ENCODE peak calls at places on chromosomes 5 and 9, in six cellular contexts. One of them, this sample, is unnamed.

GRCh38 chr9:111798786-111799185 is 4.0 kb upstream of the SHOC1 start:
- DNase-seq in T-helper 17 cell: no peak
- DNase-seq in stimulated activated CD4-positive, alpha-beta T cell treated with anti-CD3 and anti-CD28 coated beads, Interleukin-15, amount 100 ng/mL, for 24 hours: no peak
- DNase-seq in non-pigmented ciliary epithelial cell: peak; percentile 35
- DNase-seq in tibial nerve: no peak
- DNase-seq in SK-MEL-5: no peak
- DNase-seq in this sample: no peak

GRCh38 chr9:76180541-76180940 is 213.7 kb downstream of the RFK start:
- DNase-seq in tibial nerve: no peak
- DNase-seq in T-helper 17 cell: no peak
- DNase-seq in non-pigmented ciliary epithelial cell: no peak
- DNase-seq in SK-MEL-5: no peak
- DNase-seq in stimulated activated CD4-positive, alpha-beta T cell treated with anti-CD3 and anti-CD28 coated beads, Interleukin-15, amount 100 ng/mL, for 24 hours: no peak
- DNase-seq in this sample: no peak

GRCh38 chr5:36836831-36837230 is 39.7 kb upstream of the NIPBL start:
- DNase-seq in T-helper 17 cell: no peak
- DNase-seq in tibial nerve: no peak
- DNase-seq in SK-MEL-5: no peak
- DNase-seq in stimulated activated CD4-positive, alpha-beta T cell treated with anti-CD3 and anti-CD28 coated beads, Interleukin-15, amount 100 ng/mL, for 24 hours: no peak
- DNase-seq in non-pigmented ciliary epithelial cell: no peak
- DNase-seq in this sample: no peak

GRCh38 chr9:117927354-117927753 is 223.2 kb downstream of the TLR4 start:
- DNase-seq in SK-MEL-5: no peak
- DNase-seq in non-pigmented ciliary epithelial cell: no peak
- DNase-seq in tibial nerve: no peak
- DNase-seq in stimulated activated CD4-positive, alpha-beta T cell treated with anti-CD3 and anti-CD28 coated beads, Interleukin-15, amount 100 ng/mL, for 24 hours: no peak
- DNase-seq in T-helper 17 cell: no peak
- DNase-seq in this sample: no peak

GRCh38 chr9:126113176-126113575 is 213.5 kb upstream of the MVB12B start:
- DNase-seq in non-pigmented ciliary epithelial cell: no peak
- DNase-seq in SK-MEL-5: no peak
- DNase-seq in tibial nerve: no peak
- DNase-seq in T-helper 17 cell: no peak
- DNase-seq in stimulated activated CD4-positive, alpha-beta T cell treated with anti-CD3 and anti-CD28 coated beads, Interleukin-15, amount 100 ng/mL, for 24 hours: no peak
- DNase-seq in this sample: no peak

GRCh38 chr5:133489632-133490031 is 122.7 kb downstream of the FSTL4 start:
- DNase-seq in SK-MEL-5: no peak
- DNase-seq in non-pigmented ciliary epithelial cell: no peak
- DNase-seq in T-helper 17 cell: no peak
- DNase-seq in stimulated activated CD4-positive, alpha-beta T cell treated with anti-CD3 and anti-CD28 coated beads, Interleukin-15, amount 100 ng/mL, for 24 hours: peak; percentile 30
- DNase-seq in tibial nerve: no peak
- DNase-seq in this sample: peak; percentile 18

GRCh38 chr9:93317495-93318094 is 133.7 kb downstream of the WNK2 start:
- DNase-seq in T-helper 17 cell: no peak
- DNase-seq in stimulated activated CD4-positive, alpha-beta T cell treated with anti-CD3 and anti-CD28 coated beads, Interleukin-15, amount 100 ng/mL, for 24 hours: no peak
- DNase-seq in tibial nerve: no peak
- DNase-seq in non-pigmented ciliary epithelial cell: no peak
- DNase-seq in SK-MEL-5: no peak
- DNase-seq in this sample: no peak

GRCh38 chr9:116737137-116737546 is 50.0 kb downstream of the TRIM32 start:
- DNase-seq in non-pigmented ciliary epithelial cell: peak; percentile 22
- DNase-seq in stimulated activated CD4-positive, alpha-beta T cell treated with anti-CD3 and anti-CD28 coated beads, Interleukin-15, amount 100 ng/mL, for 24 hours: peak; percentile 76
- DNase-seq in tibial nerve: peak; percentile 58
- DNase-seq in SK-MEL-5: peak; percentile 85
- DNase-seq in T-helper 17 cell: peak; percentile 22
- DNase-seq in this sample: peak; percentile 65

GRCh38 chr9:28120241-28121025 is 547.2 kb upstream of the C9orf72 start:
- DNase-seq in T-helper 17 cell: no peak
- DNase-seq in stimulated activated CD4-positive, alpha-beta T cell treated with anti-CD3 and anti-CD28 coated beads, Interleukin-15, amount 100 ng/mL, for 24 hours: no peak
- DNase-seq in tibial nerve: no peak
- DNase-seq in SK-MEL-5: no peak
- DNase-seq in non-pigmented ciliary epithelial cell: no peak
- DNase-seq in this sample: no peak

GRCh38 chr9:131282688-131283422 is 6.5 kb upstream of the FAM78A start:
- DNase-seq in stimulated activated CD4-positive, alpha-beta T cell treated with anti-CD3 and anti-CD28 coated beads, Interleukin-15, amount 100 ng/mL, for 24 hours: peak; percentile 41
- DNase-seq in SK-MEL-5: no peak
- DNase-seq in T-helper 17 cell: no peak
- DNase-seq in tibial nerve: no peak
- DNase-seq in non-pigmented ciliary epithelial cell: no peak
- DNase-seq in this sample: no peak

GRCh38 chr5:135013947-135014570 is 20.0 kb downstream of the PITX1 start:
- DNase-seq in T-helper 17 cell: no peak
- DNase-seq in tibial nerve: no peak
- DNase-seq in non-pigmented ciliary epithelial cell: no peak
- DNase-seq in stimulated activated CD4-positive, alpha-beta T cell treated with anti-CD3 and anti-CD28 coated beads, Interleukin-15, amount 100 ng/mL, for 24 hours: no peak
- DNase-seq in SK-MEL-5: no peak
- DNase-seq in this sample: no peak

GRCh38 chr5:77209495-77210090 is 887 bp upstream of the PDE8B start:
- DNase-seq in T-helper 17 cell: no peak
- DNase-seq in non-pigmented ciliary epithelial cell: no peak
- DNase-seq in tibial nerve: no peak
- DNase-seq in stimulated activated CD4-positive, alpha-beta T cell treated with anti-CD3 and anti-CD28 coated beads, Interleukin-15, amount 100 ng/mL, for 24 hours: no peak
- DNase-seq in SK-MEL-5: no peak
- DNase-seq in this sample: no peak

GRCh38 chr5:153941265-153941664 is 97.4 kb downstream of the FAM114A2 start:
- DNase-seq in stimulated activated CD4-positive, alpha-beta T cell treated with anti-CD3 and anti-CD28 coated beads, Interleukin-15, amount 100 ng/mL, for 24 hours: no peak
- DNase-seq in SK-MEL-5: no peak
- DNase-seq in T-helper 17 cell: no peak
- DNase-seq in non-pigmented ciliary epithelial cell: no peak
- DNase-seq in tibial nerve: no peak
- DNase-seq in this sample: no peak

GRCh38 chr9:84125046-84125445 is 144.4 kb downstream of the RMI1 start:
- DNase-seq in tibial nerve: no peak
- DNase-seq in stimulated activated CD4-positive, alpha-beta T cell treated with anti-CD3 and anti-CD28 coated beads, Interleukin-15, amount 100 ng/mL, for 24 hours: no peak
- DNase-seq in non-pigmented ciliary epithelial cell: no peak
- DNase-seq in SK-MEL-5: peak; percentile 87
- DNase-seq in T-helper 17 cell: no peak
- DNase-seq in this sample: no peak

GRCh38 chr5:59799668-59800374 is 93.7 kb downstream of the PDE4D start:
- DNase-seq in tibial nerve: no peak
- DNase-seq in non-pigmented ciliary epithelial cell: no peak
- DNase-seq in T-helper 17 cell: no peak
- DNase-seq in SK-MEL-5: peak; percentile 78
- DNase-seq in stimulated activated CD4-positive, alpha-beta T cell treated with anti-CD3 and anti-CD28 coated beads, Interleukin-15, amount 100 ng/mL, for 24 hours: no peak
- DNase-seq in this sample: no peak

GRCh38 chr5:124795829-124796228 is 49.4 kb upstream of the ZNF608 start:
- DNase-seq in non-pigmented ciliary epithelial cell: no peak
- DNase-seq in tibial nerve: no peak
- DNase-seq in T-helper 17 cell: no peak
- DNase-seq in SK-MEL-5: no peak
- DNase-seq in stimulated activated CD4-positive, alpha-beta T cell treated with anti-CD3 and anti-CD28 coated beads, Interleukin-15, amount 100 ng/mL, for 24 hours: no peak
- DNase-seq in this sample: no peak

GRCh38 chr9:121350993-121351561 is 19.0 kb downstream of the STOM start:
- DNase-seq in stimulated activated CD4-positive, alpha-beta T cell treated with anti-CD3 and anti-CD28 coated beads, Interleukin-15, amount 100 ng/mL, for 24 hours: no peak
- DNase-seq in T-helper 17 cell: no peak
- DNase-seq in tibial nerve: peak; percentile 52
- DNase-seq in SK-MEL-5: peak; percentile 36
- DNase-seq in non-pigmented ciliary epithelial cell: peak; percentile 76
- DNase-seq in this sample: no peak

GRCh38 chr5:54904425-54904824 is 81.0 kb downstream of the ESM1 start:
- DNase-seq in tibial nerve: no peak
- DNase-seq in SK-MEL-5: peak; percentile 72
- DNase-seq in non-pigmented ciliary epithelial cell: no peak
- DNase-seq in stimulated activated CD4-positive, alpha-beta T cell treated with anti-CD3 and anti-CD28 coated beads, Interleukin-15, amount 100 ng/mL, for 24 hours: no peak
- DNase-seq in T-helper 17 cell: no peak
- DNase-seq in this sample: no peak

GRCh38 chr9:69221036-69221435 is 47.0 kb downstream of the TJP2 start:
- DNase-seq in T-helper 17 cell: no peak
- DNase-seq in stimulated activated CD4-positive, alpha-beta T cell treated with anti-CD3 and anti-CD28 coated beads, Interleukin-15, amount 100 ng/mL, for 24 hours: no peak
- DNase-seq in non-pigmented ciliary epithelial cell: no peak
- DNase-seq in tibial nerve: no peak
- DNase-seq in SK-MEL-5: no peak
- DNase-seq in this sample: no peak

GRCh38 chr9:120348951-120349429 is 231.0 kb downstream of the CDK5RAP2 start:
- DNase-seq in tibial nerve: no peak
- DNase-seq in stimulated activated CD4-positive, alpha-beta T cell treated with anti-CD3 and anti-CD28 coated beads, Interleukin-15, amount 100 ng/mL, for 24 hours: peak; percentile 19
- DNase-seq in non-pigmented ciliary epithelial cell: no peak
- DNase-seq in SK-MEL-5: peak; percentile 73
- DNase-seq in T-helper 17 cell: no peak
- DNase-seq in this sample: no peak

GRCh38 chr5:1134478-1134877 is 22.6 kb upstream of the SLC12A7 start:
- DNase-seq in stimulated activated CD4-positive, alpha-beta T cell treated with anti-CD3 and anti-CD28 coated beads, Interleukin-15, amount 100 ng/mL, for 24 hours: no peak
- DNase-seq in SK-MEL-5: no peak
- DNase-seq in non-pigmented ciliary epithelial cell: no peak
- DNase-seq in T-helper 17 cell: no peak
- DNase-seq in tibial nerve: no peak
- DNase-seq in this sample: no peak

GRCh38 chr9:108056805-108057386 is 567.3 kb upstream of the KLF4 start:
- DNase-seq in T-helper 17 cell: no peak
- DNase-seq in tibial nerve: no peak
- DNase-seq in SK-MEL-5: no peak
- DNase-seq in non-pigmented ciliary epithelial cell: peak; percentile 64
- DNase-seq in stimulated activated CD4-positive, alpha-beta T cell treated with anti-CD3 and anti-CD28 coated beads, Interleukin-15, amount 100 ng/mL, for 24 hours: no peak
- DNase-seq in this sample: no peak

GRCh38 chr5:170491479-170491878 is 12.3 kb upstream of the KCNIP1 start:
- DNase-seq in non-pigmented ciliary epithelial cell: peak; percentile 74
- DNase-seq in T-helper 17 cell: no peak
- DNase-seq in SK-MEL-5: peak; percentile 85
- DNase-seq in tibial nerve: no peak
- DNase-seq in stimulated activated CD4-positive, alpha-beta T cell treated with anti-CD3 and anti-CD28 coated beads, Interleukin-15, amount 100 ng/mL, for 24 hours: no peak
- DNase-seq in this sample: no peak

GRCh38 chr9:93126151-93126781 is 7.8 kb downstream of the NINJ1 start:
- DNase-seq in tibial nerve: peak; percentile 12
- DNase-seq in SK-MEL-5: no peak
- DNase-seq in non-pigmented ciliary epithelial cell: no peak
- DNase-seq in stimulated activated CD4-positive, alpha-beta T cell treated with anti-CD3 and anti-CD28 coated beads, Interleukin-15, amount 100 ng/mL, for 24 hours: no peak
- DNase-seq in T-helper 17 cell: no peak
- DNase-seq in this sample: no peak

GRCh38 chr5:76608833-76609232 is 14.4 kb downstream of the F2RL2 start:
- DNase-seq in stimulated activated CD4-positive, alpha-beta T cell treated with anti-CD3 and anti-CD28 coated beads, Interleukin-15, amount 100 ng/mL, for 24 hours: no peak
- DNase-seq in SK-MEL-5: no peak
- DNase-seq in non-pigmented ciliary epithelial cell: peak; percentile 78
- DNase-seq in tibial nerve: no peak
- DNase-seq in T-helper 17 cell: no peak
- DNase-seq in this sample: no peak

GRCh38 chr5:136016945-136017530 is 11.8 kb upstream of the TGFBI start:
- DNase-seq in T-helper 17 cell: no peak
- DNase-seq in stimulated activated CD4-positive, alpha-beta T cell treated with anti-CD3 and anti-CD28 coated beads, Interleukin-15, amount 100 ng/mL, for 24 hours: no peak
- DNase-seq in SK-MEL-5: peak; percentile 91
- DNase-seq in non-pigmented ciliary epithelial cell: no peak
- DNase-seq in tibial nerve: no peak
- DNase-seq in this sample: no peak

GRCh38 chr5:100827481-100827889 is 75.6 kb downstream of the ST8SIA4 start:
- DNase-seq in non-pigmented ciliary epithelial cell: no peak
- DNase-seq in SK-MEL-5: no peak
- DNase-seq in stimulated activated CD4-positive, alpha-beta T cell treated with anti-CD3 and anti-CD28 coated beads, Interleukin-15, amount 100 ng/mL, for 24 hours: no peak
- DNase-seq in tibial nerve: no peak
- DNase-seq in T-helper 17 cell: no peak
- DNase-seq in this sample: no peak

GRCh38 chr9:88953401-88954029 is 37.8 kb upstream of the S1PR3 start:
- DNase-seq in SK-MEL-5: peak; percentile 61
- DNase-seq in T-helper 17 cell: no peak
- DNase-seq in tibial nerve: no peak
- DNase-seq in stimulated activated CD4-positive, alpha-beta T cell treated with anti-CD3 and anti-CD28 coated beads, Interleukin-15, amount 100 ng/mL, for 24 hours: no peak
- DNase-seq in non-pigmented ciliary epithelial cell: no peak
- DNase-seq in this sample: no peak

GRCh38 chr9:126146254-126147145 is 180.1 kb upstream of the MVB12B start:
- DNase-seq in SK-MEL-5: peak; percentile 11
- DNase-seq in T-helper 17 cell: no peak
- DNase-seq in stimulated activated CD4-positive, alpha-beta T cell treated with anti-CD3 and anti-CD28 coated beads, Interleukin-15, amount 100 ng/mL, for 24 hours: peak; percentile 46
- DNase-seq in non-pigmented ciliary epithelial cell: no peak
- DNase-seq in tibial nerve: no peak
- DNase-seq in this sample: peak; percentile 32

GRCh38 chr5:125342938-125343401 is 596.5 kb upstream of the ZNF608 start:
- DNase-seq in non-pigmented ciliary epithelial cell: no peak
- DNase-seq in stimulated activated CD4-positive, alpha-beta T cell treated with anti-CD3 and anti-CD28 coated beads, Interleukin-15, amount 100 ng/mL, for 24 hours: no peak
- DNase-seq in T-helper 17 cell: no peak
- DNase-seq in tibial nerve: no peak
- DNase-seq in SK-MEL-5: no peak
- DNase-seq in this sample: no peak

GRCh38 chr9:17229945-17230560 is 95.2 kb downstream of the CNTLN start:
- DNase-seq in T-helper 17 cell: no peak
- DNase-seq in SK-MEL-5: peak; percentile 5
- DNase-seq in stimulated activated CD4-positive, alpha-beta T cell treated with anti-CD3 and anti-CD28 coated beads, Interleukin-15, amount 100 ng/mL, for 24 hours: no peak
- DNase-seq in non-pigmented ciliary epithelial cell: no peak
- DNase-seq in tibial nerve: no peak
- DNase-seq in this sample: no peak

GRCh38 chr9:2101524-2101923 is 86.4 kb downstream of the SMARCA2 start:
- DNase-seq in tibial nerve: no peak
- DNase-seq in T-helper 17 cell: no peak
- DNase-seq in stimulated activated CD4-positive, alpha-beta T cell treated with anti-CD3 and anti-CD28 coated beads, Interleukin-15, amount 100 ng/mL, for 24 hours: no peak
- DNase-seq in non-pigmented ciliary epithelial cell: no peak
- DNase-seq in SK-MEL-5: no peak
- DNase-seq in this sample: no peak

GRCh38 chr9:114894801-114895433 is 35.5 kb downstream of the TNFSF8 start:
- DNase-seq in non-pigmented ciliary epithelial cell: peak; percentile 92
- DNase-seq in tibial nerve: no peak
- DNase-seq in SK-MEL-5: peak; percentile 89
- DNase-seq in T-helper 17 cell: no peak
- DNase-seq in stimulated activated CD4-positive, alpha-beta T cell treated with anti-CD3 and anti-CD28 coated beads, Interleukin-15, amount 100 ng/mL, for 24 hours: peak; percentile 65
- DNase-seq in this sample: peak; percentile 55

GRCh38 chr5:20636686-20637085 is 648.7 kb upstream of the CDH18 start:
- DNase-seq in T-helper 17 cell: no peak
- DNase-seq in non-pigmented ciliary epithelial cell: no peak
- DNase-seq in SK-MEL-5: no peak
- DNase-seq in stimulated activated CD4-positive, alpha-beta T cell treated with anti-CD3 and anti-CD28 coated beads, Interleukin-15, amount 100 ng/mL, for 24 hours: no peak
- DNase-seq in tibial nerve: no peak
- DNase-seq in this sample: no peak

GRCh38 chr5:110054240-110054639 is 364.5 kb downstream of the MAN2A1 start:
- DNase-seq in tibial nerve: no peak
- DNase-seq in non-pigmented ciliary epithelial cell: peak; percentile 51
- DNase-seq in SK-MEL-5: peak; percentile 50
- DNase-seq in T-helper 17 cell: peak; percentile 52
- DNase-seq in stimulated activated CD4-positive, alpha-beta T cell treated with anti-CD3 and anti-CD28 coated beads, Interleukin-15, amount 100 ng/mL, for 24 hours: peak; percentile 70
- DNase-seq in this sample: peak; percentile 61

GRCh38 chr5:83048811-83049210 is 28.4 kb downstream of the TMEM167A start:
- DNase-seq in tibial nerve: no peak
- DNase-seq in SK-MEL-5: no peak
- DNase-seq in non-pigmented ciliary epithelial cell: no peak
- DNase-seq in stimulated activated CD4-positive, alpha-beta T cell treated with anti-CD3 and anti-CD28 coated beads, Interleukin-15, amount 100 ng/mL, for 24 hours: no peak
- DNase-seq in T-helper 17 cell: no peak
- DNase-seq in this sample: no peak

GRCh38 chr5:139844472-139845145 is 49.0 kb downstream of the PSD2 start:
- DNase-seq in T-helper 17 cell: peak; percentile 54
- DNase-seq in SK-MEL-5: peak; percentile 89
- DNase-seq in non-pigmented ciliary epithelial cell: peak; percentile 22
- DNase-seq in stimulated activated CD4-positive, alpha-beta T cell treated with anti-CD3 and anti-CD28 coated beads, Interleukin-15, amount 100 ng/mL, for 24 hours: peak; percentile 87
- DNase-seq in tibial nerve: peak; percentile 39
- DNase-seq in this sample: peak; percentile 78

GRCh38 chr9:109286571-109286977 is 34.3 kb downstream of the EPB41L4B start:
- DNase-seq in SK-MEL-5: no peak
- DNase-seq in T-helper 17 cell: no peak
- DNase-seq in tibial nerve: no peak
- DNase-seq in stimulated activated CD4-positive, alpha-beta T cell treated with anti-CD3 and anti-CD28 coated beads, Interleukin-15, amount 100 ng/mL, for 24 hours: no peak
- DNase-seq in non-pigmented ciliary epithelial cell: peak; percentile 23
- DNase-seq in this sample: no peak

GRCh38 chr9:76441551-76442322 is 17.2 kb upstream of the GCNT1 start:
- DNase-seq in stimulated activated CD4-positive, alpha-beta T cell treated with anti-CD3 and anti-CD28 coated beads, Interleukin-15, amount 100 ng/mL, for 24 hours: peak; percentile 68
- DNase-seq in SK-MEL-5: no peak
- DNase-seq in T-helper 17 cell: no peak
- DNase-seq in non-pigmented ciliary epithelial cell: peak; percentile 85
- DNase-seq in tibial nerve: no peak
- DNase-seq in this sample: peak; percentile 57

This sample was measured in activated naive CD8-positive, alpha-beta T cell treated with anti-CD3 and anti-CD28 coated beads for 36 hours.